ENCODE peak calls at places on chromosomes 6 and 20, in five cellular contexts. One of them, this sample, is unnamed.

GRCh38 chr6:109237986-109238329 is 142.7 kb downstream of the CEP57L1 start:
- DNase-seq in Jurkat, Clone E6-1: no peak
- DNase-seq in activated CD8-positive, alpha-beta memory T cell treated with anti-CD3 and anti-CD28 coated beads for 48 hours: no peak
- DNase-seq in OCI-M1: no peak
- DNase-seq in heart left ventricle: no peak
- DNase-seq in this sample: no peak

GRCh38 chr6:130314271-130314670 is 51.5 kb upstream of the TMEM200A start:
- DNase-seq in Jurkat, Clone E6-1: no peak
- DNase-seq in activated CD8-positive, alpha-beta memory T cell treated with anti-CD3 and anti-CD28 coated beads for 48 hours: no peak
- DNase-seq in OCI-M1: no peak
- DNase-seq in heart left ventricle: no peak
- DNase-seq in this sample: no peak

GRCh38 chr6:70162972-70163371 is 139.9 kb downstream of the COL9A1 start:
- DNase-seq in Jurkat, Clone E6-1: peak
- DNase-seq in activated CD8-positive, alpha-beta memory T cell treated with anti-CD3 and anti-CD28 coated beads for 48 hours: no peak
- DNase-seq in OCI-M1: peak
- DNase-seq in heart left ventricle: no peak
- DNase-seq in this sample: no peak

GRCh38 chr20:57449398-57450354 is 58.5 kb downstream of the RBM38 start:
- DNase-seq in Jurkat, Clone E6-1: no peak
- DNase-seq in activated CD8-positive, alpha-beta memory T cell treated with anti-CD3 and anti-CD28 coated beads for 48 hours: no peak
- DNase-seq in OCI-M1: no peak
- DNase-seq in heart left ventricle: no peak
- DNase-seq in this sample: no peak

GRCh38 chr6:111992851-111993250 is 61.1 kb upstream of the CCN6 start:
- DNase-seq in Jurkat, Clone E6-1: peak
- DNase-seq in activated CD8-positive, alpha-beta memory T cell treated with anti-CD3 and anti-CD28 coated beads for 48 hours: no peak
- DNase-seq in OCI-M1: no peak
- DNase-seq in heart left ventricle: no peak
- DNase-seq in this sample: no peak

GRCh38 chr6:116386581-116387299 is 16.0 kb downstream of the DSE start:
- DNase-seq in Jurkat, Clone E6-1: no peak
- DNase-seq in activated CD8-positive, alpha-beta memory T cell treated with anti-CD3 and anti-CD28 coated beads for 48 hours: no peak
- DNase-seq in OCI-M1: no peak
- DNase-seq in heart left ventricle: no peak
- DNase-seq in this sample: no peak

GRCh38 chr6:111080713-111081112 is 6.6 kb upstream of the SLC16A10 start:
- DNase-seq in Jurkat, Clone E6-1: no peak
- DNase-seq in activated CD8-positive, alpha-beta memory T cell treated with anti-CD3 and anti-CD28 coated beads for 48 hours: no peak
- DNase-seq in OCI-M1: no peak
- DNase-seq in heart left ventricle: no peak
- DNase-seq in this sample: no peak

GRCh38 chr6:280775-281468 is 11.4 kb upstream of the DUSP22 start:
- DNase-seq in Jurkat, Clone E6-1: no peak
- DNase-seq in activated CD8-positive, alpha-beta memory T cell treated with anti-CD3 and anti-CD28 coated beads for 48 hours: no peak
- DNase-seq in OCI-M1: no peak
- DNase-seq in heart left ventricle: no peak
- DNase-seq in this sample: no peak

GRCh38 chr6:38847497-38847896 is 132.4 kb downstream of the DNAH8 start:
- DNase-seq in Jurkat, Clone E6-1: no peak
- DNase-seq in activated CD8-positive, alpha-beta memory T cell treated with anti-CD3 and anti-CD28 coated beads for 48 hours: no peak
- DNase-seq in OCI-M1: no peak
- DNase-seq in heart left ventricle: no peak
- DNase-seq in this sample: no peak

GRCh38 chr6:140082867-140083297 is 708.4 kb upstream of the CITED2 start:
- DNase-seq in Jurkat, Clone E6-1: no peak
- DNase-seq in activated CD8-positive, alpha-beta memory T cell treated with anti-CD3 and anti-CD28 coated beads for 48 hours: no peak
- DNase-seq in OCI-M1: no peak
- DNase-seq in heart left ventricle: no peak
- DNase-seq in this sample: peak

GRCh38 chr6:132118144-132118543 is 167.0 kb upstream of the CCN2 start:
- DNase-seq in Jurkat, Clone E6-1: no peak
- DNase-seq in activated CD8-positive, alpha-beta memory T cell treated with anti-CD3 and anti-CD28 coated beads for 48 hours: no peak
- DNase-seq in OCI-M1: no peak
- DNase-seq in heart left ventricle: no peak
- DNase-seq in this sample: no peak

GRCh38 chr6:8215631-8216030 is 113.3 kb upstream of the EEF1E1 start:
- DNase-seq in Jurkat, Clone E6-1: no peak
- DNase-seq in activated CD8-positive, alpha-beta memory T cell treated with anti-CD3 and anti-CD28 coated beads for 48 hours: no peak
- DNase-seq in OCI-M1: no peak
- DNase-seq in heart left ventricle: no peak
- DNase-seq in this sample: peak

GRCh38 chr20:52166150-52166549 is 25.4 kb downstream of the ZFP64 start:
- DNase-seq in Jurkat, Clone E6-1: no peak
- DNase-seq in activated CD8-positive, alpha-beta memory T cell treated with anti-CD3 and anti-CD28 coated beads for 48 hours: no peak
- DNase-seq in OCI-M1: no peak
- DNase-seq in heart left ventricle: no peak
- DNase-seq in this sample: no peak

GRCh38 chr6:7243188-7243942 is 69.6 kb downstream of the SSR1 start:
- DNase-seq in Jurkat, Clone E6-1: peak
- DNase-seq in activated CD8-positive, alpha-beta memory T cell treated with anti-CD3 and anti-CD28 coated beads for 48 hours: no peak
- DNase-seq in OCI-M1: peak
- DNase-seq in heart left ventricle: peak
- DNase-seq in this sample: no peak

GRCh38 chr6:119323926-119324325 is 25.6 kb downstream of the MAN1A1 start:
- DNase-seq in Jurkat, Clone E6-1: no peak
- DNase-seq in activated CD8-positive, alpha-beta memory T cell treated with anti-CD3 and anti-CD28 coated beads for 48 hours: no peak
- DNase-seq in OCI-M1: no peak
- DNase-seq in heart left ventricle: no peak
- DNase-seq in this sample: no peak

GRCh38 chr6:3307436-3307835 is 48.7 kb downstream of the PSMG4 start:
- DNase-seq in Jurkat, Clone E6-1: no peak
- DNase-seq in activated CD8-positive, alpha-beta memory T cell treated with anti-CD3 and anti-CD28 coated beads for 48 hours: no peak
- DNase-seq in OCI-M1: no peak
- DNase-seq in heart left ventricle: no peak
- DNase-seq in this sample: no peak

GRCh38 chr6:151339369-151339768 is 52.0 kb downstream of the ZBTB2 start:
- DNase-seq in Jurkat, Clone E6-1: no peak
- DNase-seq in activated CD8-positive, alpha-beta memory T cell treated with anti-CD3 and anti-CD28 coated beads for 48 hours: no peak
- DNase-seq in OCI-M1: no peak
- DNase-seq in heart left ventricle: no peak
- DNase-seq in this sample: no peak

GRCh38 chr6:143333749-143334520 is 116.6 kb downstream of the ADAT2 start:
- DNase-seq in Jurkat, Clone E6-1: no peak
- DNase-seq in activated CD8-positive, alpha-beta memory T cell treated with anti-CD3 and anti-CD28 coated beads for 48 hours: no peak
- DNase-seq in OCI-M1: no peak
- DNase-seq in heart left ventricle: no peak
- DNase-seq in this sample: no peak

GRCh38 chr6:87968435-87969278 is 79.0 kb upstream of the SPACA1 start:
- DNase-seq in Jurkat, Clone E6-1: no peak
- DNase-seq in activated CD8-positive, alpha-beta memory T cell treated with anti-CD3 and anti-CD28 coated beads for 48 hours: no peak
- DNase-seq in OCI-M1: peak
- DNase-seq in heart left ventricle: no peak
- DNase-seq in this sample: no peak

GRCh38 chr20:2984956-2985661 is 58.3 kb upstream of the GNRH2 start:
- DNase-seq in Jurkat, Clone E6-1: no peak
- DNase-seq in activated CD8-positive, alpha-beta memory T cell treated with anti-CD3 and anti-CD28 coated beads for 48 hours: no peak
- DNase-seq in OCI-M1: no peak
- DNase-seq in heart left ventricle: no peak
- DNase-seq in this sample: peak

GRCh38 chr6:144155529-144155928 is 5.2 kb downstream of the STX11 start:
- DNase-seq in Jurkat, Clone E6-1: no peak
- DNase-seq in activated CD8-positive, alpha-beta memory T cell treated with anti-CD3 and anti-CD28 coated beads for 48 hours: no peak
- DNase-seq in OCI-M1: no peak
- DNase-seq in heart left ventricle: no peak
- DNase-seq in this sample: no peak

GRCh38 chr20:25399038-25399430 is 8.4 kb upstream of the ABHD12 start:
- DNase-seq in Jurkat, Clone E6-1: peak
- DNase-seq in activated CD8-positive, alpha-beta memory T cell treated with anti-CD3 and anti-CD28 coated beads for 48 hours: no peak
- DNase-seq in OCI-M1: peak
- DNase-seq in heart left ventricle: peak
- DNase-seq in this sample: peak

GRCh38 chr6:160510199-160510598 is 153.9 kb downstream of the LPA start:
- DNase-seq in Jurkat, Clone E6-1: no peak
- DNase-seq in activated CD8-positive, alpha-beta memory T cell treated with anti-CD3 and anti-CD28 coated beads for 48 hours: no peak
- DNase-seq in OCI-M1: peak
- DNase-seq in heart left ventricle: no peak
- DNase-seq in this sample: no peak

GRCh38 chr6:134764741-134765140 is 185.2 kb downstream of the ALDH8A1 start:
- DNase-seq in Jurkat, Clone E6-1: no peak
- DNase-seq in activated CD8-positive, alpha-beta memory T cell treated with anti-CD3 and anti-CD28 coated beads for 48 hours: no peak
- DNase-seq in OCI-M1: no peak
- DNase-seq in heart left ventricle: no peak
- DNase-seq in this sample: no peak

GRCh38 chr6:30748851-30749540 is 4.6 kb upstream of the IER3 start:
- DNase-seq in Jurkat, Clone E6-1: no peak
- DNase-seq in activated CD8-positive, alpha-beta memory T cell treated with anti-CD3 and anti-CD28 coated beads for 48 hours: no peak
- DNase-seq in OCI-M1: no peak
- DNase-seq in heart left ventricle: no peak
- DNase-seq in this sample: no peak

GRCh38 chr6:107716688-107717089 is 107.4 kb downstream of the SCML4 start:
- DNase-seq in Jurkat, Clone E6-1: peak
- DNase-seq in activated CD8-positive, alpha-beta memory T cell treated with anti-CD3 and anti-CD28 coated beads for 48 hours: no peak
- DNase-seq in OCI-M1: peak
- DNase-seq in heart left ventricle: no peak
- DNase-seq in this sample: no peak

GRCh38 chr6:37566209-37566859 is 66.6 kb upstream of the CCDC167 start:
- DNase-seq in Jurkat, Clone E6-1: no peak
- DNase-seq in activated CD8-positive, alpha-beta memory T cell treated with anti-CD3 and anti-CD28 coated beads for 48 hours: peak
- DNase-seq in OCI-M1: peak
- DNase-seq in heart left ventricle: peak
- DNase-seq in this sample: no peak

GRCh38 chr20:61487346-61488022 is 235.4 kb downstream of the CDH4 start:
- DNase-seq in Jurkat, Clone E6-1: no peak
- DNase-seq in activated CD8-positive, alpha-beta memory T cell treated with anti-CD3 and anti-CD28 coated beads for 48 hours: no peak
- DNase-seq in OCI-M1: no peak
- DNase-seq in heart left ventricle: no peak
- DNase-seq in this sample: no peak

GRCh38 chr6:166725571-166725970 is 98.5 kb upstream of the RPS6KA2 start:
- DNase-seq in Jurkat, Clone E6-1: no peak
- DNase-seq in activated CD8-positive, alpha-beta memory T cell treated with anti-CD3 and anti-CD28 coated beads for 48 hours: no peak
- DNase-seq in OCI-M1: no peak
- DNase-seq in heart left ventricle: no peak
- DNase-seq in this sample: no peak

GRCh38 chr20:21396921-21397340 is 395 bp downstream of the NKX2-4 start:
- DNase-seq in Jurkat, Clone E6-1: no peak
- DNase-seq in activated CD8-positive, alpha-beta memory T cell treated with anti-CD3 and anti-CD28 coated beads for 48 hours: no peak
- DNase-seq in OCI-M1: no peak
- DNase-seq in heart left ventricle: no peak
- DNase-seq in this sample: no peak

GRCh38 chr6:31582230-31582601 is at the start of gene LTB:
- DNase-seq in Jurkat, Clone E6-1: peak
- DNase-seq in activated CD8-positive, alpha-beta memory T cell treated with anti-CD3 and anti-CD28 coated beads for 48 hours: no peak
- DNase-seq in OCI-M1: no peak
- DNase-seq in heart left ventricle: no peak
- DNase-seq in this sample: no peak

This sample was measured in stromal cell of bone marrow.